ENCODE peak calls at places on chromosomes 16 and 17, in six cellular contexts. N is GM12878, C is prostate gland, L is adrenal gland, M is heart left ventricle, V is A549. T is an unnamed sample.

GRCh38 chr16:50146479-50147435 is 6.3 kb upstream of the TENT4B start:
- DNase-seq in M (no peak), L (no peak), N (no peak), C (no peak), V (no peak), T (no peak)

GRCh38 chr16:53100889-53101288 is 46.1 kb downstream of the CHD9 start:
- DNase-seq in L (no peak), N (no peak), C (peak), M (no peak), V (no peak), T (no peak)

GRCh38 chr16:80265624-80266306 is 275.0 kb upstream of the DYNLRB2 start:
- DNase-seq in M (no peak), L (no peak), N (no peak), C (no peak), V (peak), T (no peak)

GRCh38 chr17:80760501-80760900 is 215.9 kb downstream of the RPTOR start:
- DNase-seq in V (no peak), M (no peak), C (peak), N (peak), L (no peak), T (no peak)

GRCh38 chr17:70539172-70539924 is 370.0 kb downstream of the KCNJ2 start:
- DNase-seq in V (no peak), C (no peak), N (no peak), M (no peak), L (no peak), T (no peak)

GRCh38 chr17:43546317-43547188 is at the start of gene ETV4:
- DNase-seq in N (peak), C (peak), V (peak), L (peak), M (peak), T (peak)

GRCh38 chr16:50677351-50677750 is 3.8 kb downstream of the SNX20 start:
- DNase-seq in M (no peak), C (no peak), V (no peak), N (no peak), L (no peak), T (no peak)

GRCh38 chr16:5730783-5731182 is 633.2 kb upstream of the EEF2KMT start:
- DNase-seq in L (no peak), N (no peak), M (no peak), C (no peak), V (no peak), T (no peak)

GRCh38 chr16:49529646-49530045 is 156.0 kb downstream of the C16orf78 start:
- DNase-seq in N (peak), C (no peak), M (no peak), V (no peak), L (no peak), T (no peak)

GRCh38 chr16:46950009-46950408 is 23.5 kb downstream of the DNAJA2 start:
- DNase-seq in M (no peak), L (no peak), V (no peak), C (no peak), N (no peak), T (no peak)

GRCh38 chr17:700504-701094 is 14.0 kb downstream of the VPS53 start:
- DNase-seq in V (peak), M (no peak), C (no peak), N (no peak), L (no peak), T (no peak)

GRCh38 chr17:2689411-2690164 is 22.0 kb downstream of the CLUH start:
- DNase-seq in M (peak), L (no peak), C (no peak), V (no peak), N (no peak), T (no peak)

GRCh38 chr17:40602445-40603443 is 37.5 kb upstream of the CCR7 start:
- DNase-seq in L (no peak), M (no peak), N (peak), V (no peak), C (no peak), T (no peak)

GRCh38 chr17:45643591-45643990 is 140.5 kb upstream of the CRHR1 start:
- DNase-seq in L (no peak), V (no peak), M (no peak), C (no peak), N (no peak), T (no peak)

GRCh38 chr17:64369007-64369893 is 21.4 kb downstream of the PECAM1 start:
- DNase-seq in L (no peak), N (no peak), C (no peak), V (no peak), M (no peak), T (no peak)

GRCh38 chr16:31487076-31487719 is 4.3 kb downstream of the SLC5A2 start:
- DNase-seq in C (no peak), L (no peak), V (no peak), M (no peak), N (no peak), T (no peak)

GRCh38 chr17:38617074-38617860 is 11.5 kb upstream of the SRCIN1 start:
- DNase-seq in N (no peak), C (no peak), M (no peak), V (no peak), L (no peak), T (no peak)

GRCh38 chr17:45311406-45311761 is 5.4 kb downstream of the MAP3K14 start:
- DNase-seq in M (no peak), V (no peak), L (no peak), C (no peak), N (no peak), T (no peak)

GRCh38 chr17:77160877-77161530 is 20.2 kb downstream of the SEC14L1 start:
- DNase-seq in C (no peak), M (no peak), N (no peak), V (no peak), L (no peak), T (no peak)

GRCh38 chr17:35612924-35613521 is 25.9 kb downstream of the AP2B1 start:
- DNase-seq in M (no peak), N (no peak), C (peak), L (peak), V (peak), T (peak)

GRCh38 chr17:55722742-55723487 is at the start of gene TMEM100:
- DNase-seq in V (no peak), L (peak), M (no peak), N (no peak), C (no peak), T (no peak)

GRCh38 chr17:57803026-57803425 is 46.8 kb downstream of the MRPS23 start:
- DNase-seq in V (no peak), C (no peak), M (no peak), L (no peak), N (no peak), T (no peak)

GRCh38 chr17:19979917-19980770 is 2.5 kb upstream of the AKAP10 start:
- DNase-seq in N (no peak), L (peak), C (no peak), V (no peak), M (peak), T (no peak)

GRCh38 chr16:11198817-11199216 is 57.2 kb downstream of the SOCS1 start:
- DNase-seq in M (no peak), V (peak), N (no peak), L (no peak), C (no peak), T (peak)

GRCh38 chr16:3023669-3024478 is at the start of the genes HCFC1R1 and THOC6:
- DNase-seq in V (peak), N (peak), L (peak), M (peak), C (peak), T (peak)

GRCh38 chr17:37194208-37194607 is 181.6 kb upstream of the C17orf78 start:
- DNase-seq in N (no peak), L (no peak), C (no peak), V (peak), M (no peak), T (no peak)

GRCh38 chr16:47320546-47321315 is 140.1 kb downstream of the ITFG1 start:
- DNase-seq in V (no peak), L (no peak), N (no peak), M (no peak), C (no peak), T (no peak)

GRCh38 chr17:12856451-12856850 is 67.2 kb downstream of the ARHGAP44 start:
- DNase-seq in L (no peak), M (no peak), C (no peak), V (no peak), N (no peak), T (no peak)

GRCh38 chr16:80982646-80983045 is 24.0 kb downstream of the CMC2 start:
- DNase-seq in V (no peak), L (no peak), N (no peak), M (no peak), C (no peak), T (no peak)

GRCh38 chr17:45230787-45231480 is 9.2 kb downstream of the FMNL1 start:
- DNase-seq in V (peak), C (no peak), L (peak), N (no peak), M (peak), T (no peak)

GRCh38 chr16:85125570-85126382 is 13.5 kb upstream of the CIBAR2 start:
- DNase-seq in M (no peak), C (no peak), V (no peak), N (no peak), L (no peak), T (no peak)

GRCh38 chr17:3956983-3957382 is 7.3 kb downstream of the ATP2A3 start:
- DNase-seq in C (no peak), N (no peak), M (no peak), V (no peak), L (no peak), T (no peak)

GRCh38 chr17:46002311-46002972 is 3.4 kb downstream of the STH start:
- DNase-seq in M (no peak), L (peak), V (peak), C (peak), N (peak), T (peak)

GRCh38 chr17:31549121-31549524 is 157.6 kb downstream of the RAB11FIP4 start:
- DNase-seq in C (no peak), L (no peak), V (peak), M (no peak), N (no peak), T (no peak)

GRCh38 chr16:74186589-74186988 is 110.0 kb upstream of the PSMD7 start:
- DNase-seq in V (no peak), L (no peak), M (no peak), C (no peak), N (no peak), T (no peak)

GRCh38 chr17:44004761-44005526 is 522 bp downstream of the NAGS start:
- DNase-seq in L (no peak), V (no peak), M (peak), N (no peak), C (no peak), T (no peak)

GRCh38 chr17:17515921-17516295 is 19.7 kb upstream of the RASD1 start:
- DNase-seq in M (peak), N (no peak), L (no peak), C (no peak), V (no peak), T (peak)

GRCh38 chr17:53724726-53725125 is 98.0 kb upstream of the KIF2B start:
- DNase-seq in C (no peak), L (no peak), V (no peak), M (no peak), N (no peak), T (no peak)
- TF ChIP-seq POLR2A in C (no peak), L (no peak), V (no peak), M (no peak), N (no peak), T (no peak)

DNA sequence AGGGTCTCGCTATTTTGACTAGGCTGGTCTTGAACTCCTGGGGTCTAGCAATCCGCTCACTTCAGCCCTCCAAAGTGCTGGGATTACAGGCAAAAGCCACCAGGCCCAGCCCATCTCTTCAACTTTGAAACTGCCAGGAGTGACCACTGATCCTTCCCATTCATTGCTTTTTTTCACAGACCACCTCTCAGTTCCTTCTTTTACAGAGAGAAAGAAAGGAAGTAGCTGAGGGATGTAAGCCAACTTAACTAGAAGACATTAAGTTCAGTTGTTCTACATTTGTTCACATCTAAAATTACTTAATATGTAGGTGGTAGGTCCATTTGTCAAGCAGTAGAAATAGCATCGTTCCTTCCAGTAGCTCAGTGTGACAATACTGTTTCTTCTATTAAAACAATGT is 219.8 kb downstream of the STX8 start:
- DNase-seq in L (no peak), V (no peak), C (no peak), N (no peak), M (no peak), T (no peak)
- TF ChIP-seq POLR2A in L (no peak), V (no peak), C (no peak), N (no peak), M (no peak), T (no peak)

GRCh38 chr16:67562526-67562917 is at the start of gene CTCF:
- DNase-seq in M (peak), V (peak), N (no peak), C (peak), L (peak), T (no peak)
- TF ChIP-seq POLR2A in M (no peak), V (no peak), N (peak), C (peak), L (peak), T (peak)

DNA sequence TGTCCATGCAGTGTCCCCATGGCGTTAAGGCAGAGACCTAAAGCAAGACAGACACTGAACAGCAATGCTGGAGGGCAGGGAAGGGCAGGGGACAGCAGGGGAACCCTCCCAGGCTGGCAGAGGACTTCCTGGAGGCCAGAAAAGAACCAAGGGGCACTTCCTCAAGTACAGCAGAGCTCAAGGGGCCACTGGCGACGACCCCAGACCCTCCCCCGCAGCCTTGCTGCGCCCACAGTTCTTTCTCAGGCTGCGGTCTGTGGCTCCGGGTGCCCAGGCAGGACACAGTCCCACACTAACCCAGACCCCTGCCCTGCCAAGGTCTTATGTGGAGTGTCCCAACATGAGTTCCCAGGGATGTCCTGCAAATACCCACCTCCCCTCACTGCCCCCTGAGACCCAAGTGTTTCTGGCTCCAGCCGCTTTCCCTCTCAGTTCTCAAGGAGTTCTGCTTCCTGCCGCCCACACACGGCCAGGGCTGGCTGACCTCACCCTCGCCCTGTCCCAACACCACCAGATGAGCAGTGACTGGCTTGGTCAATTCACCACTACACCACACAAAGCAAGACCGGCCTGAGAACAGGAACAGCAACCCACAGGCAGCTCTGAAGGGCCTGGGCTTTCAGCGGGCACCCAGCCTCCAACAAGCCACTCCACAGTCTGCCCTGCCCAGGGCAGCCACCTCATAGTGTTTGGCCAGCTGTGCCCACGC is 4.1 kb downstream of the CLCN7 start:
- DNase-seq in C (no peak), L (peak), M (peak), V (no peak), N (no peak), T (no peak)
- TF ChIP-seq POLR2A in C (no peak), L (peak), M (no peak), V (no peak), N (peak), T (no peak)

DNA sequence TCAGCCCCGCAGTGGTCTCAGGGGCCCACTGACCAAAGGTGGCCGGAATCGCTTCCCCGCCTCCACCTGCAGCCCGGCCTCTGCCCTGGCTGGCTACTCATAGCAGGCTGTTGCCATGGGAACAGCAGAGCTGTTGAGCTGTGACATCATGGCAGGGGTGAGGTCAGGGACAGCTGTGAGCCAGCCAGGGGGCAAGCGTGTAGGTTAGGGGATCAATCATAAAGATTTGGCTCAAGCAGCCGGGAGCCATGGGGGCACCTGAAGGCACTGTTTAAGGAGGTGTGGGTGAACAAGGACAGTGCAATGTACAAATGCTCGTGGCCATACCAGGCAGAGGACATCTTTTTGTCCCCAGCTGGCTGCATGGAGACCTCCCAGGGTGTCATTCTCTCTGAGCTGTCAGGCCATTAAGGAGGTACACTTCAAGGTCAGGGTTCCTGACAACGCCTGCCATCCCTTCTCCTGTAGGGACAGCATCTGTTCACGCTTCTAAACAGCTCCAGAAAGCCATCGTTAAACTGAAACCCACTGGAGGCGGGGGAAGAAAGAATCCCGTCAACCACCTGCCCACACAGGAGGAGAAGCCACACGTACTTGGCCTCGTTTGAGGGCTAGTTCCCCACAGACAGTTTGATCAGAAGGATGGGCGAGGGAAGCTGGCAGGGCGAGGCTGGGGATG is at the start of gene CEP295NL:
- DNase-seq in L (peak), C (no peak), V (peak), N (no peak), M (no peak), T (no peak)
- TF ChIP-seq POLR2A in L (no peak), C (no peak), V (no peak), N (no peak), M (no peak), T (no peak)

GRCh38 chr17:75518201-75518600 is 1.9 kb downstream of the TSEN54 start:
- DNase-seq in M (no peak), V (no peak), L (no peak), N (peak), C (no peak), T (no peak)
- TF ChIP-seq POLR2A in M (no peak), V (no peak), L (no peak), N (no peak), C (no peak), T (no peak)

GRCh38 chr17:75507712-75508111 is 7.6 kb downstream of the CASKIN2 start:
- DNase-seq in M (no peak), C (no peak), N (no peak), L (no peak), V (no peak), T (no peak)

GRCh38 chr17:75508848-75509450 is 6.4 kb downstream of the CASKIN2 start:
- DNase-seq in M (peak), V (no peak), L (no peak), C (no peak), N (no peak), T (no peak)

GRCh38 chr17:75511270-75511609 is 4.1 kb downstream of the CASKIN2 start:
- DNase-seq in N (no peak), C (no peak), V (no peak), L (no peak), M (no peak), T (no peak)

GRCh38 chr17:75508122-75508719 is 7.1 kb downstream of the CASKIN2 start:
- DNase-seq in V (no peak), C (no peak), N (no peak), M (peak), L (no peak), T (peak)

GRCh38 chr17:75509528-75510258 is 5.6 kb downstream of the CASKIN2 start:
- DNase-seq in M (peak), V (no peak), N (no peak), L (no peak), C (no peak), T (no peak)
- TF ChIP-seq POLR2A in M (no peak), V (no peak), N (no peak), L (peak), C (no peak), T (no peak)

GRCh38 chr17:6755281-6755680 is 565 bp upstream of the XAF1 start:
- DNase-seq in M (peak), N (no peak), L (no peak), V (no peak), C (no peak), T (no peak)

GRCh38 chr17:6753565-6753964 is 2.3 kb upstream of the XAF1 start:
- DNase-seq in V (no peak), L (no peak), M (no peak), N (no peak), C (no peak), T (no peak)

GRCh38 chr17:6753006-6753445 is 2.8 kb upstream of the XAF1 start:
- DNase-seq in C (no peak), V (no peak), N (no peak), L (peak), M (peak), T (peak)

GRCh38 chr17:6749519-6749918 is 6.3 kb upstream of the XAF1 start:
- DNase-seq in V (no peak), L (no peak), M (no peak), N (no peak), C (no peak), T (no peak)

GRCh38 chr17:6752068-6752909 is 3.6 kb upstream of the XAF1 start:
- DNase-seq in L (peak), V (no peak), M (no peak), C (no peak), N (no peak), T (peak)
- TF ChIP-seq POLR2A in L (no peak), V (no peak), M (no peak), C (no peak), N (no peak), T (no peak)